ENCODE peak calls at places on chromosome 15, in seven cellular contexts. F is activated CD4-positive, alpha-beta T cell treated with anti-CD3 and anti-CD28 coated beads, Interleukin-2, amount 50 U/mL, for 48 hours; A is HFFc6; I is HS-27A; L is GM10248; Q is stimulated activated naive B cell treated with anti-CD40 and anti-IgM and Interleukin-4, amounts not matched to agents 10 μg/mL and 1 μg/mL and 100 μg/mL, for 72 hours; O is MM.1S. Z is an unnamed sample.

GRCh38 chr15:31222769-31223345 is 103.8 kb upstream of the KLF13 start:
- DNase-seq in L (no peak), O (no peak), A (no peak), Q (no peak), F (no peak), I (no peak), Z (no peak)

GRCh38 chr15:85742186-85742751 is 52.5 kb downstream of the KLHL25 start:
- DNase-seq in I (no peak), L (no peak), Q (no peak), F (no peak), O (no peak), A (no peak), Z (no peak)

GRCh38 chr15:91632176-91632575 is 221.3 kb upstream of the SLCO3A1 start:
- DNase-seq in Q (no peak), I (no peak), A (no peak), F (no peak), L (no peak), O (no peak), Z (no peak)

GRCh38 chr15:89105147-89105546 is 16.9 kb downstream of the ABHD2 start:
- DNase-seq in L (no peak), Q (no peak), A (peak; percentile 95), F (no peak), I (peak; percentile 98), O (no peak), Z (no peak)

GRCh38 chr15:85583404-85584390 is 203.3 kb downstream of the AKAP13 start:
- DNase-seq in O (no peak), F (peak; percentile 37), Q (peak; percentile 86), I (peak; percentile 54), L (peak; percentile 53), A (no peak), Z (peak; percentile 46)

GRCh38 chr15:81023483-81024264 is 23.0 kb downstream of the TLNRD1 start:
- DNase-seq in I (no peak), Q (peak; percentile 66), L (peak; percentile 79), F (peak; percentile 49), A (peak; percentile 79), O (peak; percentile 82), Z (no peak)

GRCh38 chr15:30827625-30828303 is 76.0 kb upstream of the FAN1 start:
- DNase-seq in O (no peak), I (no peak), A (no peak), Q (no peak), L (no peak), F (no peak), Z (no peak)

GRCh38 chr15:42090375-42090774 is 4.0 kb downstream of the PLA2G4D start:
- DNase-seq in Q (no peak), O (no peak), L (no peak), F (no peak), A (no peak), I (no peak), Z (no peak)

GRCh38 chr15:58562135-58562534 is 130.3 kb downstream of the LIPC start:
- DNase-seq in A (no peak), Q (no peak), L (no peak), I (no peak), F (no peak), O (no peak), Z (no peak)

GRCh38 chr15:57797145-57797544 is 90.6 kb downstream of the POLR2M start:
- DNase-seq in Q (no peak), L (no peak), F (no peak), O (no peak), I (no peak), A (no peak), Z (no peak)

GRCh38 chr15:25175789-25176615 is 221.2 kb downstream of the SNRPN start:
- DNase-seq in I (no peak), Q (no peak), A (no peak), F (no peak), O (no peak), L (peak; percentile 10), Z (no peak)

GRCh38 chr15:34853001-34853758 is 57.8 kb upstream of the ACTC1 start:
- DNase-seq in Q (no peak), L (no peak), F (no peak), A (no peak), O (no peak), I (no peak), Z (no peak)

GRCh38 chr15:60444289-60444912 is 34.5 kb downstream of the ICE2 start:
- DNase-seq in L (no peak), O (no peak), I (no peak), F (no peak), A (peak; percentile 40), Q (no peak), Z (no peak)

GRCh38 chr15:85499498-85499897 is 119.1 kb downstream of the AKAP13 start:
- DNase-seq in F (no peak), Q (no peak), I (no peak), A (no peak), O (no peak), L (no peak), Z (no peak)

GRCh38 chr15:40923551-40923950 is 5.6 kb upstream of the DLL4 start:
- DNase-seq in I (no peak), F (no peak), O (no peak), L (no peak), A (no peak), Q (no peak), Z (no peak)

GRCh38 chr15:62071711-62072308 is 5.0 kb downstream of the C2CD4A start:
- DNase-seq in L (peak; percentile 40), A (peak; percentile 39), I (peak; percentile 26), F (no peak), Q (no peak), O (peak; percentile 51), Z (no peak)

GRCh38 chr15:71275098-71275497 is 159.8 kb downstream of the THSD4 start:
- DNase-seq in I (no peak), F (no peak), A (peak; percentile 80), L (no peak), O (no peak), Q (no peak), Z (no peak)

GRCh38 chr15:84775867-84776449 is 27.6 kb downstream of the ZNF592 start:
- DNase-seq in A (no peak), Q (no peak), O (no peak), L (no peak), I (no peak), F (no peak), Z (no peak)

GRCh38 chr15:28918141-28918983 is 32.6 kb downstream of the APBA2 start:
- DNase-seq in A (no peak), L (no peak), Q (no peak), F (no peak), O (no peak), I (no peak), Z (no peak)

GRCh38 chr15:47194718-47195117 is 522.6 kb upstream of the SEMA6D start:
- DNase-seq in O (peak; percentile 55), L (no peak), A (peak; percentile 32), I (no peak), Q (no peak), F (no peak), Z (no peak)

GRCh38 chr15:73909616-73910015 is 16.6 kb upstream of the LOXL1 start:
- DNase-seq in I (no peak), Q (no peak), A (no peak), L (no peak), O (no peak), F (no peak), Z (no peak)

GRCh38 chr15:52791776-52792175 is 1.6 kb upstream of the ONECUT1 start:
- DNase-seq in O (no peak), A (no peak), L (no peak), Q (no peak), F (no peak), I (no peak), Z (no peak)

GRCh38 chr15:79872358-79873017 is 24.3 kb downstream of the MTHFS start:
- DNase-seq in A (peak; percentile 89), O (no peak), I (no peak), F (peak; percentile 30), L (no peak), Q (no peak), Z (no peak)

GRCh38 chr15:25456196-25456595 is 17.4 kb upstream of the UBE3A start:
- DNase-seq in F (no peak), L (no peak), A (no peak), O (peak; percentile 38), I (no peak), Q (no peak), Z (no peak)

GRCh38 chr15:63408514-63408913 is 26.9 kb upstream of the CA12 start:
- DNase-seq in L (no peak), F (no peak), I (no peak), A (no peak), Q (no peak), O (no peak), Z (no peak)

GRCh38 chr15:45635191-45635638 is 386 bp downstream of the SQOR start:
- DNase-seq in I (no peak), Q (peak; percentile 60), L (peak; percentile 67), O (peak; percentile 81), F (peak; percentile 77), A (peak; percentile 15), Z (peak; percentile 53)

GRCh38 chr15:58608129-58608590 is 141.3 kb downstream of the ADAM10 start:
- DNase-seq in A (peak; percentile 59), O (no peak), F (no peak), I (peak; percentile 46), L (no peak), Q (no peak), Z (no peak)

GRCh38 chr15:24977686-24978085 is 22.9 kb downstream of the SNRPN start:
- DNase-seq in F (no peak), O (no peak), A (no peak), Q (no peak), L (no peak), I (no peak), Z (no peak)

GRCh38 chr15:91228391-91228790 is 128.3 kb downstream of the SV2B start:
- DNase-seq in A (no peak), O (no peak), I (no peak), L (no peak), Q (no peak), F (no peak), Z (no peak)

GRCh38 chr15:71294636-71295241 is 179.5 kb downstream of the THSD4 start:
- DNase-seq in I (peak; percentile 95), L (no peak), A (peak; percentile 89), O (no peak), Q (no peak), F (no peak), Z (no peak)

GRCh38 chr15:70956596-70956995 is 64.0 kb downstream of the LRRC49 start:
- DNase-seq in L (no peak), O (no peak), A (no peak), Q (no peak), I (no peak), F (no peak), Z (no peak)

Z was measured in stimulated activated CD4-positive, alpha-beta T cell treated with anti-CD3 and anti-CD28 coated beads, Interleukin-12 subunit alpha, Interleukin-12 subunit beta, amount 100 ng/mL, for 48 hours.